ENCODE peak calls at places on chromosomes 6 and 20, in seven cellular contexts. I is GM23248, C is PC-3, G is PC-9, P is HCT116, U is OCI-LY7, E is MM.1S. X is an unnamed sample.
A peak's percentile ranks its signal among the peaks of the same experiment; 100 is the strongest.

GRCh38 chr6:170172825-170173231 is 118.0 kb downstream of the DLL1 start:
- DNase-seq in U (no peak), I (no peak), E (no peak), G (no peak), C (no peak), P (no peak), X (no peak)

GRCh38 chr20:17570347-17571152 is 675 bp downstream of the DSTN start:
- DNase-seq in C (peak; percentile 49), G (peak; percentile 53), E (peak; percentile 37), P (peak; percentile 15), U (peak; percentile 46), I (peak; percentile 73), X (peak; percentile 72)

GRCh38 chr6:32752580-32752979 is 10.8 kb downstream of the HLA-DQB2 start:
- DNase-seq in I (peak; percentile 17), P (peak; percentile 37), G (peak; percentile 27), C (peak; percentile 71), U (no peak), E (no peak), X (no peak)

GRCh38 chr6:1558388-1558787 is 51.3 kb upstream of the FOXC1 start:
- DNase-seq in E (no peak), C (no peak), U (no peak), I (peak; percentile 34), P (no peak), G (no peak), X (no peak)

GRCh38 chr6:51936941-51937340 is 150.5 kb downstream of the PKHD1 start:
- DNase-seq in C (no peak), U (no peak), P (no peak), E (no peak), I (no peak), G (no peak), X (no peak)

GRCh38 chr20:56458227-56458821 is 10.1 kb upstream of the RTF2 start:
- DNase-seq in I (no peak), C (no peak), G (no peak), P (no peak), U (no peak), E (no peak), X (no peak)

GRCh38 chr6:113664909-113665308 is 192.2 kb upstream of the MARCKS start:
- DNase-seq in U (no peak), P (no peak), I (no peak), G (no peak), C (no peak), E (no peak), X (no peak)

GRCh38 chr6:30810813-30811329 is 66.5 kb upstream of the IER3 start:
- DNase-seq in P (peak; percentile 91), G (peak; percentile 78), I (no peak), C (peak; percentile 87), U (no peak), E (peak; percentile 66), X (peak; percentile 51)

GRCh38 chr6:130143709-130144108 is 79.0 kb downstream of the SAMD3 start:
- DNase-seq in C (no peak), U (no peak), G (no peak), P (no peak), E (no peak), I (peak; percentile 50), X (no peak)

GRCh38 chr20:39117486-39117885 is 155.3 kb downstream of the DHX35 start:
- DNase-seq in E (no peak), C (peak; percentile 61), G (no peak), U (no peak), P (peak; percentile 88), I (peak; percentile 63), X (peak; percentile 54)

GRCh38 chr20:57558614-57559285 is 2.2 kb upstream of the PCK1 start:
- DNase-seq in I (no peak), U (no peak), E (no peak), C (peak; percentile 36), G (no peak), P (no peak), X (peak; percentile 55)

GRCh38 chr6:166036321-166037105 is 131.1 kb downstream of the TBXT start:
- DNase-seq in P (no peak), G (no peak), U (no peak), C (no peak), I (no peak), E (no peak), X (no peak)

GRCh38 chr6:68834561-68834960 is 199.5 kb downstream of the ADGRB3 start:
- DNase-seq in I (peak; percentile 2), P (no peak), G (no peak), U (no peak), C (no peak), E (no peak), X (no peak)

GRCh38 chr6:128570439-128571063 is 50.2 kb upstream of the PTPRK start:
- DNase-seq in P (no peak), G (peak; percentile 53), C (peak; percentile 76), E (peak; percentile 11), U (no peak), I (no peak), X (no peak)

GRCh38 chr6:106510090-106510970 is 119.0 kb downstream of the RTN4IP1 start:
- DNase-seq in G (peak; percentile 52), P (no peak), C (peak; percentile 85), U (peak; percentile 92), E (peak; percentile 47), I (peak; percentile 62), X (peak; percentile 63)

GRCh38 chr6:6915813-6916547 is 191.8 kb upstream of the RREB1 start:
- DNase-seq in U (no peak), E (no peak), C (peak; percentile 40), I (peak; percentile 70), P (no peak), G (no peak), X (peak; percentile 59)

GRCh38 chr6:142387997-142388815 is 86.4 kb downstream of the ADGRG6 start:
- DNase-seq in U (peak; percentile 41), I (peak; percentile 73), P (no peak), E (no peak), G (no peak), C (peak; percentile 72), X (peak; percentile 66)

GRCh38 chr20:9518776-9519175 is 4.4 kb downstream of the LAMP5 start:
- DNase-seq in C (no peak), E (peak; percentile 31), P (no peak), G (no peak), U (no peak), I (no peak), X (no peak)

GRCh38 chr6:12000174-12000573 is 11.9 kb upstream of the HIVEP1 start:
- DNase-seq in C (no peak), P (no peak), U (no peak), G (no peak), I (no peak), E (no peak), X (no peak)

GRCh38 chr20:54139188-54139587 is 34.6 kb downstream of the CYP24A1 start:
- DNase-seq in I (peak; percentile 18), C (peak; percentile 64), P (peak; percentile 80), U (no peak), G (no peak), E (no peak), X (no peak)

GRCh38 chr6:151038616-151039015 is 173.1 kb downstream of the MTHFD1L start:
- DNase-seq in E (no peak), P (no peak), C (no peak), U (no peak), G (no peak), I (no peak), X (no peak)

DNA sequence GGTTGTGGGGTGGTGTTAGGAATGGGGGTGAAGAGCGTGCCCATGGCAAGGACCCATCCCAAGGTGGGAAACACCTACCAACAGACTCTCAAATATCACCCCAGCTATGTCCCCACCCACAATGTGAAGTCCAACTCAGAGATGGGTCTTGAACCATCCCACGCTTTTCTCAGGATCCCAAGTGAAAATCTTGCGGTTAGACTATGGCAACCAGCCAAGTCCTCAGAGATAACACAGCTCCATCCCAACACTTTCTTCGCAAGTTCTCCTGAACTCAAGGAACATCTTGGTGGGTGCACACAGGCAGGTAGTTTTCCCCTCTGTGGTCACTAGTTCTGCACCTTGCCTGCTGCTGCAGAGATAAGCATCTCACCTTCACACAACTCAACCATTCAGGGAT is 116.0 kb downstream of the CDC5L start:
- DNase-seq in C (no peak), U (no peak), P (no peak), I (no peak), E (no peak), G (no peak), X (no peak)
- H3K9me2 ChIP-seq in C (peaks cover 4% of the 10 kb centered on the region), U (no peaks in the 10 kb centered on the region), P (no peaks in the 10 kb centered on the region), I (no peaks in the 10 kb centered on the region), E (no peaks in the 10 kb centered on the region), G (no peaks in the 10 kb centered on the region), X (no peaks in the 10 kb centered on the region)

GRCh38 chr6:163466839-163467390 is 52.4 kb downstream of the QKI start:
- DNase-seq in I (no peak), U (no peak), E (no peak), P (no peak), G (no peak), C (no peak), X (no peak)

GRCh38 chr6:163461696-163462095 is 47.2 kb downstream of the QKI start:
- DNase-seq in E (no peak), I (no peak), C (no peak), G (no peak), P (no peak), U (no peak), X (no peak)

GRCh38 chr6:163463180-163463579 is 48.7 kb downstream of the QKI start:
- DNase-seq in C (no peak), I (no peak), G (no peak), E (no peak), P (no peak), U (no peak), X (no peak)

GRCh38 chr6:163460307-163460782 is 45.8 kb downstream of the QKI start:
- DNase-seq in I (peak; percentile 78), P (no peak), C (no peak), E (no peak), U (no peak), G (no peak), X (no peak)

DNA sequence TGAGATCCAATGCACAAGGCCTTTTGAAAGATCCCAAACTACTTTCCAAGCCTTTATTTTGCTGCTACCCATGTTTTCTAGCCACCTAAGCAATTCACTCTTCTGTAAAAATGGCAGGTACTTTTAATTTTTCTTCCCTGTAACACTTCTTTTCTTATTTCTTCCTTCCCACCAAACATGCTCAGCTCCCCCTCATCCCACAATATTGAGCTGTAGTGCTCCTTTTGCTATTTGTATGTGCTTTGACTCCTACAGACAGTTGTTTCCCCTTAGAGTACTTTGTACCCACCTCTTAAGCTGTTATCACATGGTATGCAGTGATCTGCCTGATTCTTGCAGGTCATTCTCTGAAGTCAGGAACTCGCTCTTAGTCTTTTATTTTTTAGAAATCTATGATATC is 49.3 kb downstream of the QKI start:
- DNase-seq in U (no peak), P (no peak), G (no peak), C (no peak), E (no peak), I (no peak), X (no peak)
- H3K79me2 ChIP-seq in U (peaks cover 4% of the 10 kb centered on the region), P (peaks cover 42% of the 10 kb centered on the region), G (peaks cover 95% of the 10 kb centered on the region), C (peaks cover 96% of the 10 kb centered on the region), E (peaks cover 31% of the 10 kb centered on the region), I (peaks cover 100% of the 10 kb centered on the region), X (peaks cover 92% of the 10 kb centered on the region)

GRCh38 chr6:76330031-76330430 is 257.6 kb upstream of the IMPG1 start:
- DNase-seq in G (no peak), I (no peak), U (no peak), P (no peak), E (no peak), C (no peak), X (no peak)
- H3K9me2 ChIP-seq in G (no peaks in the 10 kb centered on the region), I (no peaks in the 10 kb centered on the region), U (no peaks in the 10 kb centered on the region), P (no peaks in the 10 kb centered on the region), E (no peaks in the 10 kb centered on the region), C (no peaks in the 10 kb centered on the region), X (no peaks in the 10 kb centered on the region)

DNA sequence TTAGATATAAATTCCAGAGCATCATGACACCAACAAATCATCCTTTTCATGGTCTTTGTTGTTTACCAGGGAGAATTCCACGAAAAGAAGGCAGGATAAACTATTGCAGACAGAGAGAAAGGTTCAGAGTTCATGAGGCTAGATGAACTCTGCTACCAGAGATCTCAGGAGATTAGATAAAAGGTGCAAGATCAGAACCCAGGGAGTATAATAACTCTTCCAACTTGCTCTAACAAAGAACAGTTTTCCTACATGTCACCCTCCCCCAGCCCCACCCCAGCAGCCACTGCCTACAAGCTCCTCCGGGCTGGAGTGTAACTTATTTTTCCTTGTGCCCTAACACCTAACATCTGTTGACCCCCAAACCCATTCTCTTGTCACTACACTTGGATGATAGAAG is 13.9 kb upstream of the CITED2 start:
- DNase-seq in G (no peak), C (no peak), U (no peak), I (no peak), P (no peak), E (no peak), X (no peak)
- H3K79me2 ChIP-seq in G (no peaks in the 10 kb centered on the region), C (no peaks in the 10 kb centered on the region), U (no peaks in the 10 kb centered on the region), I (no peaks in the 10 kb centered on the region), P (no peaks in the 10 kb centered on the region), E (no peaks in the 10 kb centered on the region), X (no peaks in the 10 kb centered on the region)